ENCODE peak calls at places on chromosome 1, in nine cellular contexts. One of them, this sample, is unnamed.

GRCh38 chr1:98991127-98992003 is 13.3 kb downstream of the PLPPR5 start:
- DNase-seq in H9: no peak
- DNase-seq in body of pancreas: no peak
- DNase-seq in endodermal cell: no peak
- DNase-seq in PC-9: no peak
- DNase-seq in cardiac muscle cell: peak; percentile 73
- DNase-seq in pancreas: no peak
- DNase-seq in ovary: no peak
- DNase-seq in kidney: no peak
- DNase-seq in this sample: no peak

GRCh38 chr1:233375653-233376052 is 48.1 kb downstream of the MAP3K21 start:
- DNase-seq in H9: no peak
- DNase-seq in kidney: no peak
- DNase-seq in ovary: no peak
- DNase-seq in PC-9: no peak
- DNase-seq in endodermal cell: no peak
- DNase-seq in cardiac muscle cell: no peak
- DNase-seq in body of pancreas: no peak
- DNase-seq in pancreas: no peak
- DNase-seq in this sample: no peak

GRCh38 chr1:232477728-232478127 is 152.2 kb downstream of the SIPA1L2 start:
- DNase-seq in cardiac muscle cell: peak; percentile 87
- DNase-seq in ovary: no peak
- DNase-seq in endodermal cell: no peak
- DNase-seq in pancreas: no peak
- DNase-seq in kidney: no peak
- DNase-seq in body of pancreas: no peak
- DNase-seq in H9: no peak
- DNase-seq in PC-9: no peak
- DNase-seq in this sample: no peak

GRCh38 chr1:70436617-70437236 is 25.7 kb downstream of the CTH start:
- DNase-seq in body of pancreas: no peak
- DNase-seq in endodermal cell: no peak
- DNase-seq in ovary: no peak
- DNase-seq in cardiac muscle cell: peak; percentile 29
- DNase-seq in H9: no peak
- DNase-seq in kidney: no peak
- DNase-seq in PC-9: no peak
- DNase-seq in pancreas: no peak
- DNase-seq in this sample: no peak

GRCh38 chr1:195376190-195376589 is 1232.0 kb downstream of the KCNT2 start:
- DNase-seq in pancreas: no peak
- DNase-seq in cardiac muscle cell: no peak
- DNase-seq in H9: no peak
- DNase-seq in body of pancreas: no peak
- DNase-seq in PC-9: no peak
- DNase-seq in ovary: no peak
- DNase-seq in kidney: no peak
- DNase-seq in endodermal cell: no peak
- DNase-seq in this sample: no peak

GRCh38 chr1:187185389-187185788 is 356.6 kb downstream of the PLA2G4A start:
- DNase-seq in ovary: no peak
- DNase-seq in pancreas: no peak
- DNase-seq in PC-9: no peak
- DNase-seq in body of pancreas: no peak
- DNase-seq in cardiac muscle cell: no peak
- DNase-seq in kidney: no peak
- DNase-seq in endodermal cell: no peak
- DNase-seq in H9: no peak
- DNase-seq in this sample: no peak

GRCh38 chr1:117605164-117605810 is 561 bp upstream of the TENT5C start:
- DNase-seq in body of pancreas: peak; percentile 77
- DNase-seq in H9: no peak
- DNase-seq in pancreas: no peak
- DNase-seq in kidney: peak; percentile 88
- DNase-seq in ovary: no peak
- DNase-seq in PC-9: no peak
- DNase-seq in cardiac muscle cell: peak; percentile 27
- DNase-seq in endodermal cell: no peak
- DNase-seq in this sample: no peak

GRCh38 chr1:243924188-243924587 is 74.1 kb upstream of the AKT3 start:
- DNase-seq in endodermal cell: no peak
- DNase-seq in PC-9: peak; percentile 72
- DNase-seq in body of pancreas: no peak
- DNase-seq in pancreas: no peak
- DNase-seq in cardiac muscle cell: peak; percentile 65
- DNase-seq in kidney: no peak
- DNase-seq in ovary: no peak
- DNase-seq in H9: no peak
- DNase-seq in this sample: no peak

DNA sequence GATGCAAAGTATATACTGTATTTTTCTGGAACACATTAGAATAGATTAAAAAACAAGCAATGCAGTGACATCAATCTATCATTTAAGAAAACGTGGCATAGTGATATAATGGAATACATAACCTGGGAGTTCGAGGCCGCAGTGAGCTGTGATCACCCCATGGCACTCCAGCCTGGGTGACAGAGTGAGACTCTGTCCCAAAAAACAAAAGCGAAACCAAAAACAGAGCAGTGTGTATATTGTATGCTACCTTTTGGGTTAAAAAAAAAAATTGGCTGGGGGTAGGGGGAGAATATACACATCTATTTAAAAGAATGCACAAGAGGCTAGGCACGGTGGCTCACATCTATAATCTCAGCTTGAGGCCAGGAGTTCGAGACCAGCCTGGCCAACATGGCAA is 13.5 kb downstream of the SLC2A1 start:
- DNase-seq in cardiac muscle cell: no peak
- DNase-seq in PC-9: no peak
- DNase-seq in body of pancreas: no peak
- DNase-seq in pancreas: no peak
- DNase-seq in H9: no peak
- DNase-seq in ovary: no peak
- DNase-seq in endodermal cell: no peak
- DNase-seq in kidney: no peak
- DNase-seq in this sample: no peak
- H3K27ac ChIP-seq in cardiac muscle cell: peak overlapping the region; percentile 4
- H3K27ac ChIP-seq in PC-9: peak overlapping the region; percentile 99
- H3K27ac ChIP-seq in body of pancreas: peak overlapping the region; percentile 85
- H3K27ac ChIP-seq in pancreas: no peak overlapping the region
- H3K27ac ChIP-seq in H9: no peak overlapping the region
- H3K27ac ChIP-seq in ovary: no peak overlapping the region
- H3K27ac ChIP-seq in endodermal cell: no peak overlapping the region
- H3K27ac ChIP-seq in kidney: peak overlapping the region; percentile 78
- H3K27ac ChIP-seq in this sample: peak overlapping the region; percentile 88

GRCh38 chr1:161218301-161219077 is 3.4 kb downstream of the FCER1G start:
- DNase-seq in endodermal cell: no peak
- DNase-seq in cardiac muscle cell: no peak
- DNase-seq in H9: no peak
- DNase-seq in PC-9: no peak
- DNase-seq in ovary: no peak
- DNase-seq in pancreas: no peak
- DNase-seq in body of pancreas: no peak
- DNase-seq in kidney: no peak
- DNase-seq in this sample: no peak

GRCh38 chr1:161219078-161219892 is 4.1 kb downstream of the APOA2 start:
- DNase-seq in body of pancreas: no peak
- DNase-seq in endodermal cell: no peak
- DNase-seq in kidney: peak; percentile 3
- DNase-seq in pancreas: no peak
- DNase-seq in PC-9: no peak
- DNase-seq in H9: no peak
- DNase-seq in cardiac muscle cell: no peak
- DNase-seq in ovary: no peak
- DNase-seq in this sample: no peak

GRCh38 chr1:161215079-161215478 is at the start of gene FCER1G:
- DNase-seq in ovary: no peak
- DNase-seq in pancreas: no peak
- DNase-seq in H9: no peak
- DNase-seq in PC-9: no peak
- DNase-seq in endodermal cell: no peak
- DNase-seq in cardiac muscle cell: no peak
- DNase-seq in body of pancreas: no peak
- DNase-seq in kidney: peak; percentile 77
- DNase-seq in this sample: no peak

GRCh38 chr1:161217831-161218230 is 2.7 kb downstream of the FCER1G start:
- DNase-seq in kidney: no peak
- DNase-seq in PC-9: no peak
- DNase-seq in H9: no peak
- DNase-seq in endodermal cell: no peak
- DNase-seq in body of pancreas: no peak
- DNase-seq in pancreas: no peak
- DNase-seq in ovary: no peak
- DNase-seq in cardiac muscle cell: no peak
- DNase-seq in this sample: no peak

DNA sequence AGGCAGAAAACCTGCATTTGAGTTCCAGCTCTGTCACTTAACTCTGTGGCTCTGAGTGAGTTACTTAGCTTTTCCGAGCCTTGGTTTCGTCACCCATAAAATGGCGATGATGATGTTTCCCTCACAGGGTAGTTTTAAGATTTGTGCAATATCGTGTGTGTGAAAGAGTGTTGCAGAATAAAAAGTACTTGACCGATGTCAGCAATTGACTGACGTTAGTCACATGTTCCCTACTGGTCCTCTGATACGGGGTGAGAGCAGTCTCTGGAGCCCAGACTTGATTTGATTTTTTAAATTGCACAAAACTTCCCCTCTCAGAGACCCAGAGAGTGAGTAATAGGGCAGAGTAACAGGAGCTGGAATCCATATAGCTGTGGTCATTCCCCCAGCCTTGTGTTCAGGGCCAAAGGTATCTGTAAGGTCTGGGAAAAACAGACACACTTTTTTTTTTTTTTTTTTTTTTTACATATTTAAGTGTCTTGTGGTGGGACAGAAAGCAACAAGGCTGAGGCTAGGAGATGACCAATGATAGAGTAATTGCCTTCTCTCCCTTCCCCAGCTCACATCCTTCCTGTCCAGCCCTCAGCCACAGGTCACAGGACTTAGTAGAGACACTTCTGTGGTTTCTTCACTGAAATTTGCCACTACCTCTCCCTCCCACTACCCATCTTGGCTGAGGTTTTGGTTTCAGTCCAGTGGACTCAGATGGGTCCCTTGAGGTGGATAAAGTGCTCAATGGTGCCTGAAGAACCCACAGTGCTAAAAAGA is 2.0 kb downstream of the FCER1G start:
- DNase-seq in body of pancreas: no peak
- DNase-seq in pancreas: no peak
- DNase-seq in H9: no peak
- DNase-seq in PC-9: no peak
- DNase-seq in cardiac muscle cell: peak; percentile 79
- DNase-seq in endodermal cell: peak; percentile 39
- DNase-seq in kidney: peak; percentile 7
- DNase-seq in ovary: no peak
- DNase-seq in this sample: no peak
- H3K27ac ChIP-seq in body of pancreas: no peak overlapping the region
- H3K27ac ChIP-seq in pancreas: no peak overlapping the region
- H3K27ac ChIP-seq in H9: no peak overlapping the region
- H3K27ac ChIP-seq in PC-9: peak overlapping the region; percentile 39
- H3K27ac ChIP-seq in cardiac muscle cell: peak overlapping the region; percentile 24
- H3K27ac ChIP-seq in endodermal cell: no peak overlapping the region
- H3K27ac ChIP-seq in kidney: peak overlapping the region; percentile 87
- H3K27ac ChIP-seq in ovary: no peak overlapping the region
- H3K27ac ChIP-seq in this sample: peak overlapping the region; percentile 73

DNA sequence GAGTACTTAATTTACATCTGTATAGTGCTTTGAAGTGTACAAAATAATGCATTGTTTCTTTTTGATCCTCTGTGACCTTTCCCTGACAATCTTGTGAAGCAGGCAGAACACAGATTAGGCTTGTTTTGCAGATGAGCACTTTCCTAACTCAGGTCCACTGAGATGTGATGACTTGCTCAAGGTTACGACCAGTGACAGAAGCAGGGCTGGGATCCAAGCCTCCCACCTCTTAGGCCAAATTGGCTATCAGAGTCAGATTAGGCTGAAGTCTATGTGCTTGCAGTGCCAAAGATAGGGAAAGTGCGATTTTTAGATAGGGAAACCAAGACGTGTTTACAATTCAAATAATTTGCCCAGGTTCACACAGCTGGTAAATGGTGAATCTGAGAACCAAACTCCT is 147.3 kb downstream of the OMA1 start:
- DNase-seq in kidney: no peak
- DNase-seq in pancreas: no peak
- DNase-seq in ovary: no peak
- DNase-seq in PC-9: no peak
- DNase-seq in cardiac muscle cell: no peak
- DNase-seq in endodermal cell: no peak
- DNase-seq in H9: no peak
- DNase-seq in body of pancreas: no peak
- DNase-seq in this sample: no peak
- H3K27ac ChIP-seq in kidney: no peak overlapping the region
- H3K27ac ChIP-seq in pancreas: no peak overlapping the region
- H3K27ac ChIP-seq in ovary: no peak overlapping the region
- H3K27ac ChIP-seq in PC-9: no peak overlapping the region
- H3K27ac ChIP-seq in cardiac muscle cell: no peak overlapping the region
- H3K27ac ChIP-seq in endodermal cell: no peak overlapping the region
- H3K27ac ChIP-seq in H9: no peak overlapping the region
- H3K27ac ChIP-seq in body of pancreas: no peak overlapping the region
- H3K27ac ChIP-seq in this sample: no peak overlapping the region

GRCh38 chr1:31576201-31576669 is at the start of gene TINAGL1:
- DNase-seq in body of pancreas: peak; percentile 79
- DNase-seq in cardiac muscle cell: no peak
- DNase-seq in ovary: peak; percentile 48
- DNase-seq in pancreas: peak; percentile 69
- DNase-seq in H9: peak; percentile 88
- DNase-seq in PC-9: peak; percentile 89
- DNase-seq in kidney: peak; percentile 95
- DNase-seq in endodermal cell: peak; percentile 92
- DNase-seq in this sample: no peak

GRCh38 chr1:31577515-31578191 is 1.3 kb downstream of the TINAGL1 start:
- DNase-seq in pancreas: no peak
- DNase-seq in ovary: no peak
- DNase-seq in kidney: peak; percentile 39
- DNase-seq in body of pancreas: no peak
- DNase-seq in PC-9: peak; percentile 41
- DNase-seq in H9: no peak
- DNase-seq in cardiac muscle cell: peak; percentile 67
- DNase-seq in endodermal cell: peak; percentile 54
- DNase-seq in this sample: no peak

GRCh38 chr1:31574749-31575372 is 1.5 kb upstream of the TINAGL1 start:
- DNase-seq in PC-9: peak; percentile 59
- DNase-seq in body of pancreas: no peak
- DNase-seq in ovary: no peak
- DNase-seq in pancreas: no peak
- DNase-seq in endodermal cell: no peak
- DNase-seq in kidney: no peak
- DNase-seq in H9: no peak
- DNase-seq in cardiac muscle cell: no peak
- DNase-seq in this sample: no peak

GRCh38 chr1:31575373-31576140 is 758 bp upstream of the TINAGL1 start:
- DNase-seq in PC-9: peak; percentile 91
- DNase-seq in body of pancreas: peak; percentile 83
- DNase-seq in pancreas: peak; percentile 78
- DNase-seq in endodermal cell: peak; percentile 72
- DNase-seq in kidney: peak; percentile 92
- DNase-seq in cardiac muscle cell: no peak
- DNase-seq in H9: no peak
- DNase-seq in ovary: no peak
- DNase-seq in this sample: no peak

DNA sequence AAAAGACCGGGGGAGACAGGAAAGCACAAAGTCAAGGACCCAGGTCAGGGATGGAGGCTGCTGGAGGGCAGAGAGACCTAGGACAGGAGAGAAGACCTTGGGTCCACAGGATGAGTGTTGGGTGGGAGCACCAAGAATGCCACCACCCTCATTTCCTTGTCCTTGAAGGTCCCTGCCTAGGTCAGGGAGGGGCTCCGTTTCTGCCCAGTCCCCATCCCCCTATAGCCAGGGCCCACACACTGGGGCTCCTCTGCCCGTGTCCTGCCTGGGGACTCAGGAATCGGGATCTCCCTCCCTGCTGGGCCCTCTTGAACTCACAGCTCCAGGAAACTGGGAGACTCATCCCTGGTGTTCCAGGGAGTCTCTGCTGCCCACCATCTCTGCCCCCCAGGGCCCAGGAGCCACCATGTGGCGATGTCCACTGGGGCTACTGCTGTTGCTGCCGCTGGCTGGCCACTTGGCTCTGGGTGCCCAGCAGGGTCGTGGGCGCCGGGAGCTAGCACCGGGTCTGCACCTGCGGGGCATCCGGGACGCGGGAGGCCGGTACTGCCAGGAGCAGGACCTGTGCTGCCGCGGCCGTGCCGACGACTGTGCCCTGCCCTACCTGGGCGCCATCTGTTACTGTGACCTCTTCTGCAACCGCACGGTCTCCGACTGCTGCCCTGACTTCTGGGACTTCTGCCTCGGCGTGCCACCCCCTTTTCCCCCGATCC is 584 bp downstream of the TINAGL1 start:
- DNase-seq in PC-9: no peak
- DNase-seq in endodermal cell: peak; percentile 54
- DNase-seq in body of pancreas: no peak
- DNase-seq in ovary: no peak
- DNase-seq in H9: no peak
- DNase-seq in kidney: peak; percentile 78
- DNase-seq in cardiac muscle cell: no peak
- DNase-seq in pancreas: no peak
- DNase-seq in this sample: no peak
- H3K27ac ChIP-seq in PC-9: peak overlapping the region; percentile 91
- H3K27ac ChIP-seq in endodermal cell: no peak overlapping the region
- H3K27ac ChIP-seq in body of pancreas: peak overlapping the region; percentile 93
- H3K27ac ChIP-seq in ovary: peak overlapping the region; percentile 76
- H3K27ac ChIP-seq in H9: no peak overlapping the region
- H3K27ac ChIP-seq in kidney: peak overlapping the region; percentile 92
- H3K27ac ChIP-seq in cardiac muscle cell: no peak overlapping the region
- H3K27ac ChIP-seq in pancreas: peak overlapping the region; percentile 69
- H3K27ac ChIP-seq in this sample: peak overlapping the region; percentile 86

This sample was measured in esophagus squamous epithelium.